ENCODE peak calls at places on chromosome 20, in four cellular contexts. O, P, B and G are unnamed samples.

GRCh38 chr20:13788167-13788834 is 3.5 kb downstream of the NDUFAF5 start:
- DNase-seq in B (peak), P (no peak), O (peak), G (peak)

GRCh38 chr20:46523696-46524328 is 10.5 kb upstream of the ZNF334 start:
- DNase-seq in B (peak), O (no peak), P (no peak), G (peak)

GRCh38 chr20:3693376-3693775 is 11.6 kb upstream of the ADAM33 start:
- DNase-seq in O (no peak), B (no peak), P (no peak), G (no peak)

GRCh38 chr20:11140359-11140758 is 466.6 kb upstream of the JAG1 start:
- DNase-seq in B (no peak), P (no peak), O (no peak), G (peak)

GRCh38 chr20:44738779-44739477 is 6.7 kb upstream of the KCNK15 start:
- DNase-seq in O (peak), B (peak), P (peak), G (peak)

GRCh38 chr20:45303586-45304463 is 2.8 kb upstream of the RBPJL start:
- DNase-seq in P (no peak), B (no peak), O (no peak), G (no peak)

GRCh38 chr20:44039741-44040140 is 125.1 kb downstream of the TOX2 start:
- DNase-seq in P (no peak), O (peak), B (no peak), G (no peak)

GRCh38 chr20:12798286-12798685 is 210.5 kb upstream of the SPTLC3 start:
- DNase-seq in P (no peak), B (peak), O (no peak), G (no peak)

GRCh38 chr20:13775867-13776266 is 8.9 kb downstream of the ESF1 start:
- DNase-seq in O (no peak), P (no peak), B (no peak), G (no peak)

GRCh38 chr20:57779401-57780003 is 69.7 kb upstream of the PMEPA1 start:
- DNase-seq in P (no peak), B (no peak), O (peak), G (no peak)

GRCh38 chr20:10672579-10673127 is 1.1 kb downstream of the JAG1 start:
- DNase-seq in B (peak), P (peak), O (no peak), G (peak)

GRCh38 chr20:34040300-34041015 is 46.7 kb downstream of the RALY start:
- DNase-seq in B (no peak), P (peak), O (no peak), G (no peak)

GRCh38 chr20:14310977-14311654 is 26.3 kb downstream of the FLRT3 start:
- DNase-seq in O (no peak), B (no peak), P (no peak), G (no peak)

GRCh38 chr20:34316191-34316814 is 13.1 kb upstream of the AHCY start:
- DNase-seq in B (no peak), P (no peak), O (no peak), G (peak)

GRCh38 chr20:59435496-59435895 is 135.1 kb downstream of the EDN3 start:
- DNase-seq in B (no peak), O (no peak), P (no peak), G (no peak)

GRCh38 chr20:46330072-46330763 is 21.9 kb upstream of the CDH22 start:
- DNase-seq in P (no peak), O (no peak), B (no peak), G (no peak)

GRCh38 chr20:53678990-53679596 is 85.5 kb upstream of the ZNF217 start:
- DNase-seq in B (no peak), O (no peak), P (no peak), G (no peak)

GRCh38 chr20:63934271-63935068 is 21.7 kb downstream of the UCKL1 start:
- DNase-seq in O (no peak), B (peak), P (no peak), G (no peak)
- TF ChIP-seq CTCF in O (no peak), B (peak), P (peak), G (no peak)

GRCh38 chr20:32527447-32528055 is 57.6 kb downstream of the NOL4L start:
- DNase-seq in O (no peak), P (no peak), B (peak), G (no peak)
- H3K27ac ChIP-seq in O (no peak), P (no peak), B (no peak), G (no peak)

GRCh38 chr20:1397710-1398109 is 4.9 kb upstream of the FKBP1A start:
- DNase-seq in P (no peak), B (no peak), O (no peak), G (no peak)
- TF ChIP-seq CTCF in P (peak), B (peak), O (no peak), G (no peak)

DNA sequence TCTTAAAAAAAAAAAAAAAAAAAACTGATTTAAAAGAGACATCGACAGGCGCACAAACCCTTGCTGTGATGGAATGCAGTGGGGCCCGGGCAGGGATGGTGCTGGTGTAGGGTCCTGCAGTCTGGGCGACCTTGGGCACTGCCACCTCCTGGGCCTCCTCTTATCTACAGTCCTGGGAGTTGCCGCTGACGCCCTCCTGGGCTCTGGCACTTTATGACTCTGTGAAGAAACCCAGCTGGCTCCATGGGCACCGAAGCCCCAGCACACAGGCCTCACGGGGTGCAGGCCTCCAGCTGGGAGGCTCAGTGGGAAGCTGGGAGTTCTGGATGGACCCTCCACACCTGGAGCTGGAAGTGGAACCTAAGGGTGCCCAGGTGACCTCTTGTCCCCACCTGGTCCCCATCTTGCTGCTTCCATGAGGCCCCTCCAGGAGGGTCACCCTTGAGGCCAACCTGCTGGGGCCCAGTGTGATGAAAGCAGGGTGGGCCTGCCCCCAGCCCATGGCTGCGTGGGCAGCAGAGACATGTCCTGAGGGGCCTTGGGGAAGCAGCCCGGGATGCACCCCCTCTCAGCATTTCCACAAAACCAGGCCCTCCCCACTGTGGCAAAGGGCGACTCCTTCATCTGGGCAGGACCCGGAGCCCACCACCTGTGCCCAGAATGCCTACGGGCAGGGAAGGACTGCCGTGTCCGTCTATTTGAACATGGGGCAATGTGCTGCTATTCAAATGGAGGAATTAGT is 104.9 kb downstream of the ASXL1 start:
- DNase-seq in P (no peak), O (no peak), B (no peak), G (no peak)
- H3K27ac ChIP-seq in P (no peak), O (peak), B (no peak), G (no peak)